ENCODE peak calls at places on chromosomes 6 and 20, in eight cellular contexts. One of them, this sample, is unnamed.
A peak's percentile ranks its signal among the peaks of the same experiment; 100 is the strongest.

GRCh38 chr6:144362042-144363018 is 77.2 kb downstream of the UTRN start:
- DNase-seq in H9: no peak
- DNase-seq in tibial nerve: no peak
- DNase-seq in GM23248: peak; percentile 45
- DNase-seq in CD4-positive, alpha-beta memory T cell: no peak
- DNase-seq in pancreas: no peak
- DNase-seq in tibial artery: no peak
- DNase-seq in A549: no peak
- DNase-seq in this sample: no peak

GRCh38 chr20:49310695-49311094 is 32.8 kb upstream of the ZNFX1 start:
- DNase-seq in A549: no peak
- DNase-seq in H9: no peak
- DNase-seq in tibial nerve: no peak
- DNase-seq in tibial artery: no peak
- DNase-seq in GM23248: peak; percentile 43
- DNase-seq in CD4-positive, alpha-beta memory T cell: no peak
- DNase-seq in pancreas: no peak
- DNase-seq in this sample: no peak

GRCh38 chr6:155077331-155077730 is 82.2 kb downstream of the TIAM2 start:
- DNase-seq in GM23248: peak; percentile 64
- DNase-seq in tibial nerve: no peak
- DNase-seq in H9: no peak
- DNase-seq in tibial artery: no peak
- DNase-seq in CD4-positive, alpha-beta memory T cell: no peak
- DNase-seq in A549: no peak
- DNase-seq in pancreas: no peak
- DNase-seq in this sample: no peak

GRCh38 chr6:62393608-62394007 is 107.6 kb upstream of the KHDRBS2 start:
- DNase-seq in GM23248: no peak
- DNase-seq in A549: no peak
- DNase-seq in pancreas: no peak
- DNase-seq in tibial artery: no peak
- DNase-seq in CD4-positive, alpha-beta memory T cell: no peak
- DNase-seq in H9: peak; percentile 43
- DNase-seq in tibial nerve: no peak
- DNase-seq in this sample: no peak

GRCh38 chr6:95099410-95099809 is 477.9 kb upstream of the MANEA start:
- DNase-seq in H9: no peak
- DNase-seq in A549: no peak
- DNase-seq in tibial artery: no peak
- DNase-seq in pancreas: no peak
- DNase-seq in GM23248: no peak
- DNase-seq in tibial nerve: no peak
- DNase-seq in CD4-positive, alpha-beta memory T cell: no peak
- DNase-seq in this sample: no peak

GRCh38 chr6:11710221-11710836 is 68.3 kb downstream of the ADTRP start:
- DNase-seq in tibial artery: no peak
- DNase-seq in pancreas: no peak
- DNase-seq in tibial nerve: no peak
- DNase-seq in H9: no peak
- DNase-seq in GM23248: no peak
- DNase-seq in A549: no peak
- DNase-seq in CD4-positive, alpha-beta memory T cell: no peak
- DNase-seq in this sample: no peak

GRCh38 chr20:21682576-21682975 is 22.9 kb upstream of the PAX1 start:
- DNase-seq in A549: no peak
- DNase-seq in tibial nerve: no peak
- DNase-seq in pancreas: no peak
- DNase-seq in GM23248: no peak
- DNase-seq in H9: no peak
- DNase-seq in CD4-positive, alpha-beta memory T cell: no peak
- DNase-seq in tibial artery: no peak
- DNase-seq in this sample: no peak

GRCh38 chr6:161743526-161744196 is 469.8 kb upstream of the AGPAT4 start:
- DNase-seq in tibial nerve: no peak
- DNase-seq in GM23248: no peak
- DNase-seq in H9: no peak
- DNase-seq in CD4-positive, alpha-beta memory T cell: no peak
- DNase-seq in pancreas: no peak
- DNase-seq in tibial artery: no peak
- DNase-seq in A549: no peak
- DNase-seq in this sample: no peak

GRCh38 chr6:10431423-10432164 is 16.7 kb upstream of the TFAP2A start:
- DNase-seq in GM23248: no peak
- DNase-seq in CD4-positive, alpha-beta memory T cell: no peak
- DNase-seq in H9: no peak
- DNase-seq in tibial artery: no peak
- DNase-seq in tibial nerve: no peak
- DNase-seq in pancreas: no peak
- DNase-seq in A549: no peak
- DNase-seq in this sample: no peak

DNA sequence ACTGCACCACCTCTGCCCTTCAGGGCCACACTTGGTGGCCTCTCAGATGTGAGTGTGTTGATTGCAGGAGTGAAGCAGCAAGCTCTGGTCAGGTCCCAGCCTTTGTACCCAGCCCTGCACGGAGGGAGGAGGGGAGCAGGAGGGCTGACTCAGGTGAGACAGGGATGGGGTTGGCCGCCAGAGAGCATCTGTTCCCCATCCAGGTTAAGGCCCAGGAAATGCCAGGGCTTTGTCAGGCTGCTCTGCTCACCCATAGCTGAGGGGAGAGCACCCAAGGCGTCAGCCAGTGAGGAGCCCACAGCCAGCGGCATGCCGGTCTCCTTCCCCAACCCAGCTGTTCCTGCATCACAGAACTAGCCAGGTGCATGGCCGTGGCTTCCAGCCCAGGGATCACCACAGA is 181.7 kb downstream of the ZMYND8 start:
- DNase-seq in tibial artery: no peak
- DNase-seq in CD4-positive, alpha-beta memory T cell: no peak
- DNase-seq in GM23248: no peak
- DNase-seq in H9: peak; percentile 51
- DNase-seq in tibial nerve: no peak
- DNase-seq in A549: no peak
- DNase-seq in pancreas: no peak
- DNase-seq in this sample: no peak
- H3K27ac ChIP-seq in tibial artery: no peak overlapping the region
- H3K27ac ChIP-seq in CD4-positive, alpha-beta memory T cell: no peak overlapping the region
- H3K27ac ChIP-seq in GM23248: no peak overlapping the region
- H3K27ac ChIP-seq in H9: no peak overlapping the region
- H3K27ac ChIP-seq in tibial nerve: no peak overlapping the region
- H3K27ac ChIP-seq in A549: no peak overlapping the region
- H3K27ac ChIP-seq in pancreas: no peak overlapping the region
- H3K27ac ChIP-seq in this sample: no peak overlapping the region

DNA sequence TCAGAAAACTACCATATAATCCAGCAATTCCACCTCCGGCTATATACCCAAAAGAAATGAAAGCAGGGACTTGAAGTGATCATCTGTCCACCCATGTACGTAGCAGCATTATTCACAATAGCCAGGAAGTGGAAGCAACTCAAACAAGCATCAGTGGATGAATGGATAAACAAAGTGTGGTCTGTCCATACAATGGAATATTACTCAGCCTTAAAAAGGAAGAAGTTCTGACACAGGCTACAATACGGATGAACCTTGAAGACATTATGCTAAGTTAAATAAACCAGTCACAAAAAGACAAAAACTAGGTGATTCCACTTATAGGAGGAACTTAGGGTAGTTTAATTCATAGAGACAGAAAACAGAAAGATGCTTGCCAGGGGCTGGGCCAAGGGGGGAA is 76.5 kb downstream of the ATP9A start:
- DNase-seq in H9: no peak
- DNase-seq in A549: no peak
- DNase-seq in tibial artery: no peak
- DNase-seq in CD4-positive, alpha-beta memory T cell: no peak
- DNase-seq in tibial nerve: no peak
- DNase-seq in pancreas: no peak
- DNase-seq in GM23248: no peak
- DNase-seq in this sample: no peak
- H3K27ac ChIP-seq in H9: no peak overlapping the region
- H3K27ac ChIP-seq in A549: no peak overlapping the region
- H3K27ac ChIP-seq in tibial artery: no peak overlapping the region
- H3K27ac ChIP-seq in CD4-positive, alpha-beta memory T cell: no peak overlapping the region
- H3K27ac ChIP-seq in tibial nerve: no peak overlapping the region
- H3K27ac ChIP-seq in pancreas: no peak overlapping the region
- H3K27ac ChIP-seq in GM23248: no peak overlapping the region
- H3K27ac ChIP-seq in this sample: no peak overlapping the region

GRCh38 chr20:37776049-37776448 is 82.2 kb downstream of the CTNNBL1 start:
- DNase-seq in A549: no peak
- DNase-seq in tibial nerve: no peak
- DNase-seq in pancreas: no peak
- DNase-seq in tibial artery: no peak
- DNase-seq in GM23248: no peak
- DNase-seq in H9: no peak
- DNase-seq in CD4-positive, alpha-beta memory T cell: no peak
- DNase-seq in this sample: no peak
- H3K27ac ChIP-seq in A549: no peak overlapping the region
- H3K27ac ChIP-seq in tibial nerve: no peak overlapping the region
- H3K27ac ChIP-seq in pancreas: no peak overlapping the region
- H3K27ac ChIP-seq in tibial artery: no peak overlapping the region
- H3K27ac ChIP-seq in GM23248: no peak overlapping the region
- H3K27ac ChIP-seq in H9: no peak overlapping the region
- H3K27ac ChIP-seq in CD4-positive, alpha-beta memory T cell: no peak overlapping the region
- H3K27ac ChIP-seq in this sample: no peak overlapping the region

GRCh38 chr6:118912646-118913045 is 18.7 kb downstream of the ASF1A start:
- DNase-seq in GM23248: no peak
- DNase-seq in tibial nerve: no peak
- DNase-seq in A549: no peak
- DNase-seq in tibial artery: no peak
- DNase-seq in pancreas: no peak
- DNase-seq in H9: no peak
- DNase-seq in CD4-positive, alpha-beta memory T cell: no peak
- DNase-seq in this sample: no peak
- H3K27ac ChIP-seq in GM23248: no peak overlapping the region
- H3K27ac ChIP-seq in tibial nerve: no peak overlapping the region
- H3K27ac ChIP-seq in A549: no peak overlapping the region
- H3K27ac ChIP-seq in tibial artery: no peak overlapping the region
- H3K27ac ChIP-seq in pancreas: no peak overlapping the region
- H3K27ac ChIP-seq in H9: no peak overlapping the region
- H3K27ac ChIP-seq in CD4-positive, alpha-beta memory T cell: no peak overlapping the region
- H3K27ac ChIP-seq in this sample: no peak overlapping the region

GRCh38 chr6:169857343-169858292 is 106.2 kb downstream of the ERMARD start:
- DNase-seq in CD4-positive, alpha-beta memory T cell: no peak
- DNase-seq in A549: no peak
- DNase-seq in H9: no peak
- DNase-seq in tibial nerve: no peak
- DNase-seq in GM23248: no peak
- DNase-seq in tibial artery: no peak
- DNase-seq in pancreas: no peak
- DNase-seq in this sample: no peak

GRCh38 chr6:169854083-169854725 is 102.8 kb downstream of the ERMARD start:
- DNase-seq in tibial nerve: no peak
- DNase-seq in pancreas: no peak
- DNase-seq in CD4-positive, alpha-beta memory T cell: no peak
- DNase-seq in GM23248: no peak
- DNase-seq in H9: no peak
- DNase-seq in A549: no peak
- DNase-seq in tibial artery: no peak
- DNase-seq in this sample: no peak

GRCh38 chr6:169852504-169853195 is 101.2 kb downstream of the ERMARD start:
- DNase-seq in GM23248: no peak
- DNase-seq in CD4-positive, alpha-beta memory T cell: no peak
- DNase-seq in pancreas: no peak
- DNase-seq in A549: no peak
- DNase-seq in tibial artery: no peak
- DNase-seq in H9: no peak
- DNase-seq in tibial nerve: no peak
- DNase-seq in this sample: no peak

GRCh38 chr6:169853196-169854082 is 102.0 kb downstream of the ERMARD start:
- DNase-seq in H9: no peak
- DNase-seq in tibial artery: no peak
- DNase-seq in pancreas: no peak
- DNase-seq in CD4-positive, alpha-beta memory T cell: no peak
- DNase-seq in A549: no peak
- DNase-seq in GM23248: no peak
- DNase-seq in tibial nerve: no peak
- DNase-seq in this sample: no peak

DNA sequence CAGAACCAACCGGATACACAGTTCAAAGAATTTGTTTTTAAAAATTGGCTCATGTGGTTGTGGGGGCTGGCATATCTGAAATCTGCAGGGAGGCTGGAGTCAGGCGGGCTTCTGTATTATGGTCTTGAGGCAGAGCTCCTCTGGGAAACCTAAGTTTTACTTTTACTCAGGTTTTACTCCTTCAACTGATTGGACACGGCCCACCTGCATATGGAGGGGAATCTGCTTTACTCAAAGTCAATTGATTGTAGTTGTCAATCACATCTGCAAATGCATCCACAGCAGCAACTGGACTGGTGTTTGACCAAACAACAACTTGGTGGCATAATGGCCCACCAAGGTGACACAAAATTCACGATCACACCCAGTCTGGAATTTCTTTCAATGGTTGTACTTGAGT is 103.4 kb downstream of the ERMARD start:
- DNase-seq in H9: no peak
- DNase-seq in A549: no peak
- DNase-seq in CD4-positive, alpha-beta memory T cell: no peak
- DNase-seq in tibial artery: no peak
- DNase-seq in pancreas: no peak
- DNase-seq in GM23248: no peak
- DNase-seq in tibial nerve: no peak
- DNase-seq in this sample: no peak
- H3K27ac ChIP-seq in H9: no peak overlapping the region
- H3K27ac ChIP-seq in A549: no peak overlapping the region
- H3K27ac ChIP-seq in CD4-positive, alpha-beta memory T cell: no peak overlapping the region
- H3K27ac ChIP-seq in tibial artery: no peak overlapping the region
- H3K27ac ChIP-seq in pancreas: no peak overlapping the region
- H3K27ac ChIP-seq in GM23248: no peak overlapping the region
- H3K27ac ChIP-seq in tibial nerve: no peak overlapping the region
- H3K27ac ChIP-seq in this sample: no peak overlapping the region

GRCh38 chr20:4160761-4161305 is 145.5 kb upstream of the RNF24 start:
- DNase-seq in pancreas: peak; percentile 50
- DNase-seq in tibial nerve: no peak
- DNase-seq in tibial artery: no peak
- DNase-seq in CD4-positive, alpha-beta memory T cell: no peak
- DNase-seq in H9: no peak
- DNase-seq in GM23248: no peak
- DNase-seq in A549: no peak
- DNase-seq in this sample: peak; percentile 87
- H3K27ac ChIP-seq in pancreas: no peak overlapping the region
- H3K27ac ChIP-seq in tibial nerve: peak overlapping the region; percentile 94
- H3K27ac ChIP-seq in tibial artery: no peak overlapping the region
- H3K27ac ChIP-seq in CD4-positive, alpha-beta memory T cell: no peak overlapping the region
- H3K27ac ChIP-seq in H9: no peak overlapping the region
- H3K27ac ChIP-seq in GM23248: no peak overlapping the region
- H3K27ac ChIP-seq in A549: peak overlapping the region; percentile 76
- H3K27ac ChIP-seq in this sample: peak overlapping the region; percentile 95

GRCh38 chr20:5553194-5553815 is 196.9 kb upstream of the SHLD1 start:
- DNase-seq in pancreas: no peak
- DNase-seq in tibial nerve: no peak
- DNase-seq in CD4-positive, alpha-beta memory T cell: no peak
- DNase-seq in tibial artery: no peak
- DNase-seq in H9: no peak
- DNase-seq in A549: no peak
- DNase-seq in GM23248: no peak
- DNase-seq in this sample: no peak
- H3K27ac ChIP-seq in pancreas: no peak overlapping the region
- H3K27ac ChIP-seq in tibial nerve: no peak overlapping the region
- H3K27ac ChIP-seq in CD4-positive, alpha-beta memory T cell: no peak overlapping the region
- H3K27ac ChIP-seq in tibial artery: no peak overlapping the region
- H3K27ac ChIP-seq in H9: no peak overlapping the region
- H3K27ac ChIP-seq in A549: no peak overlapping the region
- H3K27ac ChIP-seq in GM23248: no peak overlapping the region
- H3K27ac ChIP-seq in this sample: no peak overlapping the region

This sample was measured in caudate nucleus.